ENCODE peak calls at places on chromosome 2, in four cellular contexts. One of them, this sample, is unnamed.

GRCh38 chr2:226847090-226847489 is 11.2 kb downstream of the RHBDD1 start:
- DNase-seq in OCI-M1: peak; percentile 22
- DNase-seq in stimulated activated CD8-positive, alpha-beta memory T cell treated with anti-CD3 and anti-CD28 coated beads, Interleukin-7, amount 100 ng/mL, for 1 hour: no peak
- DNase-seq in WTC11: no peak
- DNase-seq in this sample: no peak

GRCh38 chr2:2296400-2296799 is 34.7 kb downstream of the MYT1L start:
- DNase-seq in OCI-M1: no peak
- DNase-seq in stimulated activated CD8-positive, alpha-beta memory T cell treated with anti-CD3 and anti-CD28 coated beads, Interleukin-7, amount 100 ng/mL, for 1 hour: no peak
- DNase-seq in WTC11: no peak
- DNase-seq in this sample: no peak

GRCh38 chr2:37361994-37362698 is 17.7 kb downstream of the QPCT start:
- DNase-seq in OCI-M1: no peak
- DNase-seq in stimulated activated CD8-positive, alpha-beta memory T cell treated with anti-CD3 and anti-CD28 coated beads, Interleukin-7, amount 100 ng/mL, for 1 hour: no peak
- DNase-seq in WTC11: no peak
- DNase-seq in this sample: no peak

GRCh38 chr2:122960727-122961641 is 1064.1 kb upstream of the CNTNAP5 start:
- DNase-seq in OCI-M1: peak; percentile 3
- DNase-seq in stimulated activated CD8-positive, alpha-beta memory T cell treated with anti-CD3 and anti-CD28 coated beads, Interleukin-7, amount 100 ng/mL, for 1 hour: no peak
- DNase-seq in WTC11: no peak
- DNase-seq in this sample: peak; percentile 92

GRCh38 chr2:64478502-64479230 is 24.7 kb downstream of the LGALSL start:
- DNase-seq in OCI-M1: no peak
- DNase-seq in stimulated activated CD8-positive, alpha-beta memory T cell treated with anti-CD3 and anti-CD28 coated beads, Interleukin-7, amount 100 ng/mL, for 1 hour: no peak
- DNase-seq in WTC11: no peak
- DNase-seq in this sample: no peak

GRCh38 chr2:157692768-157693167 is 64.1 kb upstream of the ACVR1C start:
- DNase-seq in OCI-M1: no peak
- DNase-seq in stimulated activated CD8-positive, alpha-beta memory T cell treated with anti-CD3 and anti-CD28 coated beads, Interleukin-7, amount 100 ng/mL, for 1 hour: no peak
- DNase-seq in WTC11: no peak
- DNase-seq in this sample: peak; percentile 89

GRCh38 chr2:196758474-196759377 is 40.8 kb downstream of the GTF3C3 start:
- DNase-seq in OCI-M1: peak; percentile 31
- DNase-seq in stimulated activated CD8-positive, alpha-beta memory T cell treated with anti-CD3 and anti-CD28 coated beads, Interleukin-7, amount 100 ng/mL, for 1 hour: no peak
- DNase-seq in WTC11: no peak
- DNase-seq in this sample: peak; percentile 30

GRCh38 chr2:138369856-138370255 is 131.7 kb upstream of the SPOPL start:
- DNase-seq in OCI-M1: no peak
- DNase-seq in stimulated activated CD8-positive, alpha-beta memory T cell treated with anti-CD3 and anti-CD28 coated beads, Interleukin-7, amount 100 ng/mL, for 1 hour: no peak
- DNase-seq in WTC11: no peak
- DNase-seq in this sample: no peak

GRCh38 chr2:10400568-10400977 is 47.6 kb downstream of the ODC1 start:
- DNase-seq in OCI-M1: peak; percentile 67
- DNase-seq in stimulated activated CD8-positive, alpha-beta memory T cell treated with anti-CD3 and anti-CD28 coated beads, Interleukin-7, amount 100 ng/mL, for 1 hour: no peak
- DNase-seq in WTC11: no peak
- DNase-seq in this sample: no peak